ENCODE peak calls at places on chromosomes 16 and 17, in four cellular contexts. T is neural progenitor cell, D is GM23248, Z is fibroblast of lung. V is an unnamed sample.

GRCh38 chr17:82297280-82297803 is 20.1 kb downstream of the CD7 start:
- DNase-seq in Z (peak), T (no peak), D (peak), V (no peak)

GRCh38 chr17:77723909-77724875 is 234.3 kb upstream of the TNRC6C start:
- DNase-seq in T (no peak), D (no peak), Z (no peak), V (no peak)

GRCh38 chr17:28282596-28282995 is 36.4 kb upstream of the TMEM97 start:
- DNase-seq in T (no peak), Z (peak), D (peak), V (peak)

GRCh38 chr16:13767215-13767614 is 152.7 kb upstream of the ERCC4 start:
- DNase-seq in T (peak), D (no peak), Z (no peak), V (no peak)

GRCh38 chr16:65116818-65117430 is 4.9 kb downstream of the CDH11 start:
- DNase-seq in D (peak), T (peak), Z (peak), V (no peak)

GRCh38 chr17:46984892-46985291 is 5.8 kb upstream of the RPRML start:
- DNase-seq in D (no peak), Z (no peak), T (no peak), V (no peak)

GRCh38 chr17:75498726-75499213 is 16.6 kb downstream of the CASKIN2 start:
- DNase-seq in T (no peak), Z (no peak), D (no peak), V (no peak)

GRCh38 chr17:11935734-11936406 is 61.4 kb downstream of the ZNF18 start:
- DNase-seq in T (peak), D (peak), Z (peak), V (peak)

GRCh38 chr16:4675864-4676786 is 17.2 kb upstream of the NUDT16L1 start:
- DNase-seq in D (no peak), T (no peak), Z (no peak), V (no peak)

GRCh38 chr17:7842380-7842949 is 8.4 kb downstream of the KDM6B start:
- DNase-seq in Z (peak), D (peak), T (peak), V (no peak)

GRCh38 chr16:27232061-27232841 is 28.9 kb downstream of the KDM8 start:
- DNase-seq in T (no peak), Z (peak), D (no peak), V (no peak)

GRCh38 chr17:41009301-41009760 is 403 bp upstream of the KRTAP3-1 start:
- DNase-seq in T (peak), Z (no peak), D (no peak), V (no peak)

GRCh38 chr17:46020023-46020735 is 21.1 kb downstream of the STH start:
- DNase-seq in Z (no peak), D (no peak), T (no peak), V (no peak)

GRCh38 chr16:2483160-2483559 is 8.2 kb downstream of the TBC1D24 start:
- DNase-seq in T (no peak), Z (no peak), D (peak), V (no peak)

GRCh38 chr17:65100316-65101140 is 36.6 kb upstream of the RGS9 start:
- DNase-seq in T (peak), Z (peak), D (peak), V (peak)

GRCh38 chr16:24771779-24772157 is 42.3 kb downstream of the TNRC6A start:
- DNase-seq in D (peak), Z (no peak), T (no peak), V (no peak)

GRCh38 chr17:19357351-19358140 is 5.0 kb downstream of the B9D1 start:
- DNase-seq in T (no peak), D (no peak), Z (no peak), V (no peak)

GRCh38 chr17:6755731-6756184 is at the start of gene XAF1:
- DNase-seq in D (peak), T (no peak), Z (no peak), V (no peak)

GRCh38 chr16:13919330-13919682 is 648 bp upstream of the ERCC4 start:
- DNase-seq in T (peak), Z (peak), D (peak), V (peak)

GRCh38 chr17:77140166-77140877 is 447 bp upstream of the SEC14L1 start:
- DNase-seq in Z (peak), T (peak), D (peak), V (peak)

GRCh38 chr17:80646328-80646727 is 101.7 kb downstream of the RPTOR start:
- DNase-seq in Z (no peak), T (no peak), D (no peak), V (no peak)

GRCh38 chr16:56312556-56312955 is 112.8 kb downstream of the AMFR start:
- DNase-seq in T (no peak), D (no peak), Z (no peak), V (no peak)

GRCh38 chr17:7440823-7441174 is 1.5 kb downstream of the FGF11 start:
- DNase-seq in Z (peak), T (peak), D (peak), V (no peak)

GRCh38 chr16:1870365-1871082 is 1.4 kb downstream of the MEIOB start:
- DNase-seq in Z (peak), D (peak), T (no peak), V (peak)

GRCh38 chr16:86479419-86479818 is 30.9 kb upstream of the FOXF1 start:
- DNase-seq in D (no peak), T (no peak), Z (no peak), V (no peak)

GRCh38 chr16:86480444-86480843 is 29.9 kb upstream of the FOXF1 start:
- DNase-seq in Z (no peak), T (no peak), D (no peak), V (no peak)

GRCh38 chr16:86478779-86479178 is 31.5 kb upstream of the FOXF1 start:
- DNase-seq in T (no peak), D (no peak), Z (no peak), V (no peak)

GRCh38 chr16:86476956-86477530 is 33.3 kb upstream of the FOXF1 start:
- DNase-seq in D (peak), Z (no peak), T (no peak), V (no peak)

GRCh38 chr16:86477642-86478041 is 32.7 kb upstream of the FOXF1 start:
- DNase-seq in Z (peak), T (no peak), D (peak), V (no peak)
- TF ChIP-seq EZH2 in Z (no peak), T (no peak), D (no peak), V (no peak)

GRCh38 chr16:81227780-81228179 is 10.7 kb upstream of the BCO1 start:
- DNase-seq in D (no peak), Z (no peak), T (no peak), V (no peak)
- H3K9ac ChIP-seq in D (no peak), Z (no peak), T (no peak), V (no peak)

GRCh38 chr17:49967621-49968379 is 1.2 kb upstream of the DLX4 start:
- DNase-seq in D (no peak), T (no peak), Z (no peak), V (peak)

GRCh38 chr17:49970498-49970897 is 1.5 kb downstream of the DLX4 start:
- DNase-seq in D (no peak), Z (no peak), T (no peak), V (no peak)

GRCh38 chr17:49968380-49969133 is 433 bp upstream of the DLX4 start:
- DNase-seq in Z (peak), T (peak), D (peak), V (peak)

GRCh38 chr17:49969794-49970389 is 902 bp downstream of the DLX4 start:
- DNase-seq in D (no peak), Z (no peak), T (no peak), V (no peak)

DNA sequence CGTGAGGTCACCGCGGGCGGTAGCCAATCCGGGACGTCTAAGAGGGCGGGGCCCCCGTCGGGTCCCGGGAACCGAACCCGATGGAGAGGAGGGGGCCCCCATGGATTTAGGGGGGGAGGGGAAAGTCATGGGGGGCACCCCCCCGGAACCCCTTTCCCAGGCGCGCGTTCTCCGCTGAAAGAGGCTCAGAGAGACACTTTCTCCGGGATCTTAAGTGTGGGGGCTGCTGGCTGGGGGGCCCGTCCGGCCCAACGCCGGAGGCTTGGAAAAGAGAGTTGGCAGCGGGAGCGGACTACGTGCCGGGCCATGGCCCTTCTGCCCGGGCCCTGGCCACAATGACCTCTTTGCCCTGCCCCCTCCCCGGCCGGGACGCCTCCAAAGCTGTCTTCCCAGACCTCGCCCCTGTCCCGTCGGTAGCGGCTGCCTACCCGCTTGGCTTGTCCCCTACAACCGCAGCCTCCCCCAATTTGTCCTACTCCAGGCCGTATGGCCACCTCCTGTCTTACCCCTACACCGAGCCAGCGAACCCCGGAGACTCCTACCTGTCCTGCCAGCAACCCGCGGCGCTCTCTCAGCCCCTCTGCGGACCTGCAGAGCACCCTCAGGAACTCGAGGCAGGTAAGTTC is at the start of gene DLX4:
- DNase-seq in Z (no peak), D (peak), T (peak), V (no peak)
- TF ChIP-seq EZH2 in Z (peak), D (peak), T (peak), V (no peak)

GRCh38 chr16:725041-725376 is 1.2 kb downstream of the CCDC78 start:
- DNase-seq in D (no peak), T (no peak), Z (no peak), V (no peak)
- H3K9ac ChIP-seq in D (no peak), T (no peak), Z (no peak), V (no peak)

V was measured in HCT116.